ENCODE peak calls at places on chromosomes 1 and 21, in four cellular contexts. M is heart left ventricle; U is CD8-positive, alpha-beta T cell; J is lower lobe of right lung. D is an unnamed sample. For H3K9me3, the result is how much of the 10 kb centered on the place peaks cover.

GRCh38 chr1:218573871-218574270 is 228.7 kb downstream of the TGFB2 start:
- DNase-seq in M (no peak), U (no peak), J (no peak), D (no peak)

GRCh38 chr1:20446796-20447195 is 39.2 kb downstream of the CAMK2N1 start:
- DNase-seq in M (no peak), U (no peak), J (no peak), D (no peak)

GRCh38 chr1:115706774-115707425 is 61.6 kb downstream of the CASQ2 start:
- DNase-seq in M (no peak), U (no peak), J (no peak), D (no peak)

GRCh38 chr1:64550505-64550904 is 80.6 kb downstream of the CACHD1 start:
- DNase-seq in M (no peak), U (no peak), J (no peak), D (no peak)

GRCh38 chr1:219264557-219264956 is 90.9 kb downstream of the LYPLAL1 start:
- DNase-seq in M (no peak), U (no peak), J (no peak), D (no peak)

GRCh38 chr1:154599658-154600057 is 8.3 kb downstream of the ADAR start:
- DNase-seq in M (no peak), U (no peak), J (no peak), D (no peak)

GRCh38 chr1:29821605-29822004 is 585.3 kb downstream of the PTPRU start:
- DNase-seq in M (no peak), U (no peak), J (no peak), D (no peak)

GRCh38 chr1:210400043-210400840 is 71.5 kb downstream of the HHAT start:
- DNase-seq in M (peak), U (peak), J (no peak), D (no peak)

GRCh38 chr1:238592586-238592985 is 701.9 kb upstream of the ZP4 start:
- DNase-seq in M (no peak), U (no peak), J (no peak), D (no peak)

GRCh38 chr1:171794085-171794484 is 12.6 kb downstream of the METTL13 start:
- DNase-seq in M (no peak), U (no peak), J (no peak), D (no peak)

DNA sequence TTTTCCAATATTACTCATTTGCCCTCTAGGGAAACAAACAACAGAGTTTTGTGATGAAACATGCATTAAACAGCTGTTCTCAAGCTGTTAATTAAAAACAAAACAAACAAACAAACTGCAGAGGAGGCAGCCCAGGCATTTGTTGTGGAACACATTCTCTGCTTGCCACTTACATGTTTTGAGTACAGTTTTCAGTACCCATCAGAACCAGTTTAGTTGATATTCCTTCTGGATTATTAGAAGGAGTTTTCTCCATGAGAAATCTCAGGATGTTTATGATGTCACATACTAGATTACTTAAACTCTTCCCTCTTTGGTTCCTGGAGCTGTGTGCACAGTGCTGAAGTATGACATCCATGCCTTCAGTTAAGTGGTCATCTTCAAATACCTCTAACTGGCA is at the start of gene OR2T6:
- DNase-seq in M (no peak), U (no peak), J (no peak), D (no peak)
- H3K9me3 ChIP-seq in M (under half), U (under half), J (under half), D (under half)

GRCh38 chr21:16154961-16155360 is 425.2 kb downstream of the USP25 start:
- DNase-seq in M (no peak), U (no peak), J (no peak), D (no peak)
- H3K9me3 ChIP-seq in M (under half), U (under half), J (under half), D (under half)

GRCh38 chr1:50808296-50808695 is 151.8 kb downstream of the FAF1 start:
- DNase-seq in M (no peak), U (no peak), J (no peak), D (no peak)

DNA sequence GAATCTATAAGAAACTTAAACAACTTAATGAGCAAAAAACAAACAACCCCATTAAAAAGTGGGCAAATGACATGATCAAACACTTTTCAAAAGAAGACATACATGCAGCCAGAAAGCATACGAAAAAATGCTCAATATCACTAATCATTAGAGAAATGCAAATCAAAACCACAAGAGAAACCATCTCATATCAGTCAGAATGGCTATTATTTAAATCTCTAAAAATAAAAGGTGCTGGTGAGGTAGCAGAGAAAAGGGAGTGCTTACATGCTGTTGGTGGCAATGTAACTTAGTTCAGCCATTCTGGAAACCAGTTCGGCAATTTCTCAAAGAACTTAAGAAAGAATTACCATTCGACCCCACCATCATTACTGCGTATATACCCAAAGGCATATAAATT is 147.7 kb downstream of the FAF1 start:
- DNase-seq in M (no peak), U (no peak), J (no peak), D (no peak)
- H3K9me3 ChIP-seq in M (under half), U (under half), J (under half), D (under half)

GRCh38 chr1:152411846-152412245 is 2.2 kb downstream of the CRNN start:
- DNase-seq in M (no peak), U (no peak), J (no peak), D (no peak)
- H3K9me3 ChIP-seq in M (under half), U (under half), J (under half), D (under half)

GRCh38 chr1:84493747-84494146 is 12.4 kb upstream of the SPATA1 start:
- DNase-seq in M (no peak), U (no peak), J (no peak), D (no peak)
- H3K9me3 ChIP-seq in M (under half), U (under half), J (under half), D (under half)

DNA sequence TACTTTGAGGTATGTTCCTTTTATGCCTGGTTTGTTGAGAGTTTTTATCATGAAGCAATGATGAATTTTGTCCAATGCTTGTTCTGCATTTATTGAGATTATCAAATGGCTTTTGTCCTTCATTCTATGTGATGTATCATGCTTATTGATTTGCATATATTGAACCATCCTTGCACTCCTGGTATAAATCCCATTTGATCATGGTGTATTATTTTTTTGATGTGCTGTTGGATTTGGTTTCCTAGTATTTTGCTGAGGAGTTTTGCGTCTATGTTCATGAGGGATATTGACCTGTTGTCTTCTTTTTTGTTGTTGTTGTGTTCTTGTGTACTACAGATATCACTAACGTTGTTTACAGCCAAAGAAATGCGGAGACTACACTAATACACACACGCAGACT is 4.1 kb downstream of the DNAH14 start:
- DNase-seq in M (no peak), U (no peak), J (no peak), D (no peak)
- H3K9me3 ChIP-seq in M (under half), U (under half), J (under half), D (half or more)

DNA sequence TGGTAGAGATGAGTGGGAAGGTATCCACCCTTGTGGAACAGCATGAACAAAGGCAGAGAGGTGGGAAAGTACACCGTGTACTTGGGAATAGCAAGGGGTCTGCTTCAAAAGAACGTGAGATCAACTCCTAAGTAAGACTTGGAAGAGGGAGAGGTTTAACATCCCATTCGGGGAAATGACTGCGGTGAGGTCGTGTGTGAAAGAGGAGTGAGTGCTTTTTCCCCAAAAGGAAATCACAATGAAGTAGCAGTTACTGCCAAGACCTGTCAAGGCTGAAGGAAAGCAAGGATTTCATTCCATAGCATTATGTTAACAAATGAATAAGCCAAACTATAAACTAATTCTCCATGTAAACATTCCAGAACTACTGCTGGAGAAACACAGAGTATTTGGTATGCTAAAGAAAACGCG is 19.9 kb upstream of the SYDE2 start:
- DNase-seq in M (no peak), U (no peak), J (no peak), D (no peak)
- H3K9me3 ChIP-seq in M (under half), U (under half), J (under half), D (under half)

DNA sequence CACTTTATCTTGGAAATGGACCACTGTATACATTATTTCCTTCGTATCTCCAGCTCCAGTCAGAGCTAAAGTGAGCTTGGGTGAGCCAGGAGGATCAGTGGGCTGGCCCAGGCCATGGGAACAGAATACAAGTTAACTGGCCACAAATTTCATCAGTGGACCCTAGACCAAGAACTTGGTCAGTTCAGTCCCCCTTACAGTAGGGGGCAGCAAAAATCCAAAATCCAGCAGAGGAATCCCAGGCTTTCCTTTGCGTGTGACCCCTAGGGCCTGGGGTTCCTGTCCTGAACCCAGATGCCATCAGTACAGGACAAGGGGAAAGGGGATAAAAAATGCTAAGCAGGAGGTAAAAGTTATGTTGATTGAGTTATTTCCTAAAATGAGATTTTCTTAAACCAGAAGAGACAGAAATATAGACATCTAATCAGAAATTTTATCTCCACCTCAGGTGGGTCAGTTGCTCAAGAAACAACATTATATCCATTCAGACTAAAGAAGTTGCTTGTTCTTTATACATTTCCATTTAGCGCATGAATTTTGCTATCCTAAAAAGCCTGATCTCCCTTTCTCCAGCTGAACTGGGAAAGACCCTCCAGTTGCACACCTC is 24.1 kb upstream of the LCE5A start:
- DNase-seq in M (no peak), U (no peak), J (no peak), D (no peak)
- H3K9me3 ChIP-seq in M (under half), U (under half), J (under half), D (under half)